ENCODE peak calls at places on chromosomes 4 and X, in seven cellular contexts. J is BJ, G is dermis blood vessel endothelial cell, R is T-helper 17 cell, T is NCI-H1694, O is A549, D is AML-193. A is an unnamed sample.

GRCh38 chr4:171813195-171813955 is at the start of gene GALNTL6:
- DNase-seq in J (no peak), G (no peak), R (no peak), T (no peak), O (peak), D (no peak), A (no peak)

GRCh38 chr4:109611045-109611616 is 51.1 kb downstream of the MCUB start:
- DNase-seq in J (no peak), G (peak), R (no peak), T (no peak), O (no peak), D (peak), A (no peak)

GRCh38 chr4:182142146-182143085 is 100.8 kb upstream of the TENM3 start:
- DNase-seq in J (no peak), G (peak), R (no peak), T (no peak), O (no peak), D (no peak), A (no peak)

GRCh38 chr4:149836546-149836945 is 20.9 kb upstream of the IQCM start:
- DNase-seq in J (no peak), G (no peak), R (no peak), T (no peak), O (no peak), D (no peak), A (no peak)

GRCh38 chr4:158013858-158014257 is 159.0 kb downstream of the GASK1B start:
- DNase-seq in J (no peak), G (no peak), R (no peak), T (no peak), O (no peak), D (no peak), A (no peak)

GRCh38 chrX:11137543-11138139 is 26.5 kb downstream of the HCCS start:
- DNase-seq in J (peak), G (peak), R (no peak), T (peak), O (peak), D (peak), A (no peak)

GRCh38 chr4:108370291-108370690 is 201.6 kb upstream of the LEF1 start:
- DNase-seq in J (no peak), G (no peak), R (no peak), T (no peak), O (no peak), D (no peak), A (no peak)

GRCh38 chrX:85111347-85111746 is 107.7 kb downstream of the APOOL start:
- DNase-seq in J (no peak), G (peak), R (no peak), T (no peak), O (no peak), D (no peak), A (no peak)

GRCh38 chr4:85952982-85953650 is 406.7 kb downstream of the MAPK10 start:
- DNase-seq in J (no peak), G (no peak), R (no peak), T (no peak), O (no peak), D (no peak), A (no peak)

GRCh38 chr4:114302472-114302871 is 296.1 kb upstream of the UGT8 start:
- DNase-seq in J (no peak), G (no peak), R (no peak), T (no peak), O (no peak), D (no peak), A (no peak)

A was measured in SIG-M5.